ENCODE peak calls at places on chromosomes 3 and 15, in ten cellular contexts. N is progenitor cell of endocrine pancreas; V is activated T-cell treated with anti-CD3 and anti-CD28 coated beads for 48 hours; O is WTC11; X is activated gamma-delta T cell; B is stimulated activated CD4-positive, alpha-beta T cell treated with anti-CD3 and anti-CD28 coated beads, Interleukin-1b, Interleukin-23, amount 100 ng/mL, for 1 hour; I is fibroblast of mammary gland; Z is hepatic stellate cell; J is heart right ventricle; P is astrocyte of the spinal cord. F is an unnamed sample.

GRCh38 chr15:67080118-67080899 is 14.9 kb downstream of the SMAD3 start:
- DNase-seq in N (no peak), V (no peak), O (no peak), X (no peak), B (no peak), I (peak; percentile 86), Z (peak; percentile 78), J (no peak), P (peak; percentile 92), F (no peak)

GRCh38 chr3:191070201-191070600 is 128.8 kb upstream of the OSTN start:
- DNase-seq in N (no peak), V (no peak), O (no peak), X (no peak), B (no peak), I (peak; percentile 95), Z (peak; percentile 19), J (no peak), P (peak; percentile 88), F (no peak)

GRCh38 chr3:149551500-149551899 is 77.0 kb downstream of the TM4SF4 start:
- DNase-seq in N (no peak), V (no peak), O (no peak), X (no peak), B (no peak), I (no peak), Z (no peak), J (no peak), P (no peak), F (no peak)

GRCh38 chr3:171187706-171188290 is 161.3 kb upstream of the SLC2A2 start:
- DNase-seq in N (peak; percentile 15), V (no peak), O (no peak), X (no peak), B (no peak), I (peak; percentile 56), Z (no peak), J (no peak), P (no peak), F (peak; percentile 34)

GRCh38 chr3:112486811-112487505 is 12.3 kb downstream of the BTLA start:
- DNase-seq in N (no peak), V (no peak), O (no peak), X (no peak), B (no peak), I (no peak), Z (no peak), J (no peak), P (peak; percentile 41), F (no peak)

GRCh38 chr3:157754415-157754814 is 251.2 kb upstream of the VEPH1 start:
- DNase-seq in N (no peak), V (no peak), O (no peak), X (no peak), B (no peak), I (no peak), Z (no peak), J (no peak), P (no peak), F (no peak)

GRCh38 chr15:74531144-74531811 is 9.7 kb upstream of the ARID3B start:
- DNase-seq in N (no peak), V (no peak), O (peak; percentile 41), X (no peak), B (no peak), I (peak; percentile 90), Z (peak; percentile 72), J (no peak), P (peak; percentile 95), F (no peak)

GRCh38 chr15:52523192-52523591 is 5.5 kb downstream of the MYO5A start:
- DNase-seq in N (no peak), V (no peak), O (no peak), X (no peak), B (no peak), I (peak; percentile 86), Z (peak; percentile 82), J (no peak), P (peak; percentile 91), F (no peak)

GRCh38 chr3:16423298-16423697 is 90.2 kb downstream of the RFTN1 start:
- DNase-seq in N (no peak), V (no peak), O (no peak), X (no peak), B (no peak), I (no peak), Z (no peak), J (no peak), P (no peak), F (no peak)

GRCh38 chr15:27412413-27412812 is 441.4 kb downstream of the GABRG3 start:
- DNase-seq in N (no peak), V (no peak), O (peak; percentile 21), X (no peak), B (no peak), I (no peak), Z (no peak), J (no peak), P (peak; percentile 23), F (no peak)

GRCh38 chr3:15781131-15781530 is 16.6 kb downstream of the ANKRD28 start:
- DNase-seq in N (no peak), V (no peak), O (no peak), X (no peak), B (no peak), I (no peak), Z (no peak), J (no peak), P (no peak), F (no peak)

GRCh38 chr3:45055032-45055410 is 28.9 kb downstream of the CLEC3B start:
- DNase-seq in N (no peak), V (no peak), O (no peak), X (no peak), B (no peak), I (peak; percentile 86), Z (no peak), J (no peak), P (peak; percentile 79), F (no peak)

GRCh38 chr3:151404316-151404715 is 19.8 kb upstream of the P2RY12 start:
- DNase-seq in N (no peak), V (no peak), O (no peak), X (no peak), B (no peak), I (peak; percentile 56), Z (no peak), J (no peak), P (peak; percentile 73), F (no peak)

GRCh38 chr3:99543796-99544195 is 94.6 kb upstream of the COL8A1 start:
- DNase-seq in N (no peak), V (no peak), O (no peak), X (no peak), B (no peak), I (no peak), Z (no peak), J (no peak), P (no peak), F (no peak)

GRCh38 chr3:104385421-104385820 is 981.3 kb upstream of the ALCAM start:
- DNase-seq in N (no peak), V (no peak), O (no peak), X (no peak), B (no peak), I (no peak), Z (no peak), J (peak; percentile 11), P (no peak), F (no peak)

GRCh38 chr15:69723404-69724097 is 270.9 kb downstream of the RPLP1 start:
- DNase-seq in N (no peak), V (no peak), O (peak; percentile 28), X (no peak), B (no peak), I (no peak), Z (no peak), J (peak; percentile 26), P (no peak), F (no peak)

GRCh38 chr3:101519685-101520365 is 6.8 kb upstream of the SENP7 start:
- DNase-seq in N (no peak), V (no peak), O (no peak), X (no peak), B (no peak), I (no peak), Z (no peak), J (no peak), P (no peak), F (no peak)

GRCh38 chr15:48631191-48631770 is 14.2 kb downstream of the FBN1 start:
- DNase-seq in N (no peak), V (peak; percentile 2), O (no peak), X (no peak), B (no peak), I (peak; percentile 59), Z (no peak), J (no peak), P (no peak), F (no peak)

GRCh38 chr3:11099306-11099705 is 55.0 kb upstream of the HRH1 start:
- DNase-seq in N (no peak), V (no peak), O (no peak), X (no peak), B (no peak), I (peak; percentile 19), Z (no peak), J (no peak), P (no peak), F (no peak)

GRCh38 chr15:80586141-80586540 is 109.0 kb upstream of the ABHD17C start:
- DNase-seq in N (no peak), V (no peak), O (no peak), X (no peak), B (no peak), I (no peak), Z (no peak), J (no peak), P (no peak), F (no peak)

GRCh38 chr3:85864896-85865295 is 906.1 kb downstream of the CADM2 start:
- DNase-seq in N (no peak), V (no peak), O (no peak), X (no peak), B (no peak), I (no peak), Z (no peak), J (no peak), P (peak; percentile 28), F (no peak)

GRCh38 chr3:50122661-50123391 is 32.3 kb upstream of the SEMA3F start:
- DNase-seq in N (no peak), V (no peak), O (no peak), X (no peak), B (no peak), I (no peak), Z (no peak), J (no peak), P (no peak), F (no peak)

GRCh38 chr3:38235466-38235865 is 30.1 kb upstream of the SLC22A13 start:
- DNase-seq in N (no peak), V (no peak), O (no peak), X (no peak), B (no peak), I (no peak), Z (no peak), J (no peak), P (no peak), F (no peak)

GRCh38 chr3:128152419-128153155 is 694 bp upstream of the EEFSEC start:
- DNase-seq in N (no peak), V (no peak), O (no peak), X (no peak), B (no peak), I (peak; percentile 77), Z (no peak), J (no peak), P (no peak), F (no peak)

GRCh38 chr15:53787349-53787748 is 27.9 kb upstream of the WDR72 start:
- DNase-seq in N (no peak), V (no peak), O (no peak), X (no peak), B (no peak), I (no peak), Z (no peak), J (no peak), P (no peak), F (no peak)

GRCh38 chr3:160218141-160218540 is 7.1 kb upstream of the C3orf80 start:
- DNase-seq in N (no peak), V (no peak), O (no peak), X (no peak), B (no peak), I (no peak), Z (no peak), J (no peak), P (no peak), F (no peak)

GRCh38 chr15:70752142-70752754 is 11.1 kb downstream of the UACA start:
- DNase-seq in N (no peak), V (no peak), O (no peak), X (no peak), B (no peak), I (peak; percentile 58), Z (no peak), J (peak; percentile 49), P (peak; percentile 76), F (no peak)

GRCh38 chr3:18389108-18389733 is 35.9 kb downstream of the SATB1 start:
- DNase-seq in N (no peak), V (no peak), O (no peak), X (no peak), B (no peak), I (peak; percentile 24), Z (peak; percentile 0), J (no peak), P (peak; percentile 41), F (no peak)

F was measured in mucosa of descending colon.